ENCODE peak calls at places on chromosome 10, in nine cellular contexts. One of them, this sample, is unnamed.

GRCh38 chr10:77087406-77087805 is 550.2 kb downstream of the KCNMA1 start:
- DNase-seq in tibial nerve: no peak
- DNase-seq in uterus: no peak
- DNase-seq in sigmoid colon: no peak
- DNase-seq in breast epithelium: no peak
- DNase-seq in adrenal gland: no peak
- DNase-seq in A549: no peak
- DNase-seq in heart left ventricle: no peak
- DNase-seq in transverse colon: no peak
- DNase-seq in this sample: no peak

GRCh38 chr10:59657724-59658123 is 51.9 kb downstream of the SLC16A9 start:
- DNase-seq in tibial nerve: no peak
- DNase-seq in uterus: no peak
- DNase-seq in sigmoid colon: no peak
- DNase-seq in breast epithelium: no peak
- DNase-seq in adrenal gland: no peak
- DNase-seq in A549: no peak
- DNase-seq in heart left ventricle: no peak
- DNase-seq in transverse colon: no peak
- DNase-seq in this sample: no peak

GRCh38 chr10:84715911-84716310 is 387.5 kb downstream of the CCSER2 start:
- DNase-seq in tibial nerve: no peak
- DNase-seq in uterus: no peak
- DNase-seq in sigmoid colon: no peak
- DNase-seq in breast epithelium: no peak
- DNase-seq in adrenal gland: peak
- DNase-seq in A549: peak
- DNase-seq in heart left ventricle: no peak
- DNase-seq in transverse colon: peak
- DNase-seq in this sample: no peak

GRCh38 chr10:4100324-4100826 is 315.4 kb upstream of the KLF6 start:
- DNase-seq in tibial nerve: no peak
- DNase-seq in uterus: no peak
- DNase-seq in sigmoid colon: no peak
- DNase-seq in breast epithelium: no peak
- DNase-seq in adrenal gland: no peak
- DNase-seq in A549: no peak
- DNase-seq in heart left ventricle: no peak
- DNase-seq in transverse colon: no peak
- DNase-seq in this sample: no peak

GRCh38 chr10:98357208-98357836 is 57.7 kb downstream of the PYROXD2 start:
- DNase-seq in tibial nerve: no peak
- DNase-seq in uterus: no peak
- DNase-seq in sigmoid colon: no peak
- DNase-seq in breast epithelium: no peak
- DNase-seq in adrenal gland: no peak
- DNase-seq in A549: no peak
- DNase-seq in heart left ventricle: no peak
- DNase-seq in transverse colon: no peak
- DNase-seq in this sample: no peak

GRCh38 chr10:100338434-100339036 is 8.5 kb upstream of the SCD start:
- DNase-seq in tibial nerve: peak
- DNase-seq in uterus: peak
- DNase-seq in sigmoid colon: peak
- DNase-seq in breast epithelium: peak
- DNase-seq in adrenal gland: peak
- DNase-seq in A549: peak
- DNase-seq in heart left ventricle: peak
- DNase-seq in transverse colon: peak
- DNase-seq in this sample: no peak

GRCh38 chr10:121610798-121611325 is 12.6 kb upstream of the FGFR2 start:
- DNase-seq in tibial nerve: no peak
- DNase-seq in uterus: no peak
- DNase-seq in sigmoid colon: peak
- DNase-seq in breast epithelium: peak
- DNase-seq in adrenal gland: no peak
- DNase-seq in A549: no peak
- DNase-seq in heart left ventricle: no peak
- DNase-seq in transverse colon: no peak
- DNase-seq in this sample: no peak

GRCh38 chr10:124977161-124977560 is 35.2 kb downstream of the ZRANB1 start:
- DNase-seq in tibial nerve: no peak
- DNase-seq in uterus: no peak
- DNase-seq in sigmoid colon: no peak
- DNase-seq in breast epithelium: no peak
- DNase-seq in adrenal gland: no peak
- DNase-seq in A549: no peak
- DNase-seq in heart left ventricle: no peak
- DNase-seq in transverse colon: no peak
- DNase-seq in this sample: no peak

GRCh38 chr10:124462348-124462695 is 699 bp downstream of the LHPP start:
- DNase-seq in tibial nerve: no peak
- DNase-seq in uterus: no peak
- DNase-seq in sigmoid colon: no peak
- DNase-seq in breast epithelium: no peak
- DNase-seq in adrenal gland: no peak
- DNase-seq in A549: no peak
- DNase-seq in heart left ventricle: no peak
- DNase-seq in transverse colon: no peak
- DNase-seq in this sample: no peak

GRCh38 chr10:107814865-107815487 is 650.5 kb upstream of the SORCS1 start:
- DNase-seq in tibial nerve: peak
- DNase-seq in uterus: peak
- DNase-seq in sigmoid colon: peak
- DNase-seq in breast epithelium: no peak
- DNase-seq in adrenal gland: peak
- DNase-seq in A549: peak
- DNase-seq in heart left ventricle: no peak
- DNase-seq in transverse colon: peak
- DNase-seq in this sample: no peak

GRCh38 chr10:76150139-76150885 is 718.9 kb downstream of the LRMDA start:
- DNase-seq in tibial nerve: no peak
- DNase-seq in uterus: peak
- DNase-seq in sigmoid colon: no peak
- DNase-seq in breast epithelium: no peak
- DNase-seq in adrenal gland: no peak
- DNase-seq in A549: no peak
- DNase-seq in heart left ventricle: no peak
- DNase-seq in transverse colon: no peak
- DNase-seq in this sample: no peak

GRCh38 chr10:18367840-18368239 is 227.6 kb downstream of the CACNB2 start:
- DNase-seq in tibial nerve: no peak
- DNase-seq in uterus: no peak
- DNase-seq in sigmoid colon: no peak
- DNase-seq in breast epithelium: no peak
- DNase-seq in adrenal gland: no peak
- DNase-seq in A549: no peak
- DNase-seq in heart left ventricle: no peak
- DNase-seq in transverse colon: no peak
- DNase-seq in this sample: no peak

GRCh38 chr10:97097154-97097490 is 88.6 kb downstream of the SLIT1 start:
- DNase-seq in tibial nerve: no peak
- DNase-seq in uterus: no peak
- DNase-seq in sigmoid colon: no peak
- DNase-seq in breast epithelium: no peak
- DNase-seq in adrenal gland: no peak
- DNase-seq in A549: no peak
- DNase-seq in heart left ventricle: no peak
- DNase-seq in transverse colon: no peak
- DNase-seq in this sample: no peak
- H3K27ac ChIP-seq in tibial nerve: no peak
- H3K27ac ChIP-seq in uterus: no peak
- H3K27ac ChIP-seq in sigmoid colon: no peak
- H3K27ac ChIP-seq in breast epithelium: no peak
- H3K27ac ChIP-seq in adrenal gland: no peak
- H3K27ac ChIP-seq in A549: no peak
- H3K27ac ChIP-seq in heart left ventricle: no peak
- H3K27ac ChIP-seq in transverse colon: no peak
- H3K27ac ChIP-seq in this sample: no peak

DNA sequence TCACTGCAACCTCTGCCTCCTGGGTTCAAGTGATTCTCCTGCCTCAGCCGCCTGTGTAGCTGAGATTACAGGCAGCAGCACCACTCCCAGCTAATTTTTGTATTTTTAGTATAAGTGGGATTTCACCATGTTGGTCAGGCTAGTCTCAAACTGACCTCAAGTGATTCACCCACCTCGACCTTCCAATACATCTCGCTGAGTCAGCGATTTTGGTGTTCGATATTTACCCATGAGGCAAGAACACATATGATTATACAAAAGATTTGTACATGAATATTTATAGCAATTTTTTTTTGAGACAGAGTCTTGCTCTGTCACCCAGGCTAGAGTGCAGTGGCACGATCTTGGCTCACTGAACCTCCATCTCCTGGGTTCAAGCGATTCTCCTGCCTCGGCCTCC is 19.8 kb downstream of the PNLIP start:
- DNase-seq in tibial nerve: no peak
- DNase-seq in uterus: no peak
- DNase-seq in sigmoid colon: no peak
- DNase-seq in breast epithelium: no peak
- DNase-seq in adrenal gland: no peak
- DNase-seq in A549: no peak
- DNase-seq in heart left ventricle: no peak
- DNase-seq in transverse colon: no peak
- DNase-seq in this sample: no peak
- TF ChIP-seq POLR2A in tibial nerve: no peak
- TF ChIP-seq POLR2A in uterus: no peak
- TF ChIP-seq POLR2A in sigmoid colon: no peak
- TF ChIP-seq POLR2A in breast epithelium: no peak
- TF ChIP-seq POLR2A in adrenal gland: no peak
- TF ChIP-seq POLR2A in A549: no peak
- TF ChIP-seq POLR2A in heart left ventricle: no peak
- TF ChIP-seq POLR2A in transverse colon: no peak
- TF ChIP-seq POLR2A in this sample: no peak

GRCh38 chr10:63608511-63608910 is 87.3 kb downstream of the REEP3 start:
- DNase-seq in tibial nerve: no peak
- DNase-seq in uterus: no peak
- DNase-seq in sigmoid colon: no peak
- DNase-seq in breast epithelium: no peak
- DNase-seq in adrenal gland: no peak
- DNase-seq in A549: no peak
- DNase-seq in heart left ventricle: no peak
- DNase-seq in transverse colon: no peak
- DNase-seq in this sample: no peak

GRCh38 chr10:63618552-63618951 is 97.4 kb downstream of the REEP3 start:
- DNase-seq in tibial nerve: no peak
- DNase-seq in uterus: no peak
- DNase-seq in sigmoid colon: no peak
- DNase-seq in breast epithelium: no peak
- DNase-seq in adrenal gland: no peak
- DNase-seq in A549: no peak
- DNase-seq in heart left ventricle: no peak
- DNase-seq in transverse colon: no peak
- DNase-seq in this sample: no peak

GRCh38 chr10:63611078-63611477 is 89.9 kb downstream of the REEP3 start:
- DNase-seq in tibial nerve: no peak
- DNase-seq in uterus: no peak
- DNase-seq in sigmoid colon: no peak
- DNase-seq in breast epithelium: no peak
- DNase-seq in adrenal gland: no peak
- DNase-seq in A549: no peak
- DNase-seq in heart left ventricle: no peak
- DNase-seq in transverse colon: no peak
- DNase-seq in this sample: no peak

GRCh38 chr10:63614371-63614891 is 93.2 kb downstream of the REEP3 start:
- DNase-seq in tibial nerve: no peak
- DNase-seq in uterus: no peak
- DNase-seq in sigmoid colon: no peak
- DNase-seq in breast epithelium: no peak
- DNase-seq in adrenal gland: no peak
- DNase-seq in A549: no peak
- DNase-seq in heart left ventricle: no peak
- DNase-seq in transverse colon: no peak
- DNase-seq in this sample: no peak
- H3K4me3 ChIP-seq in tibial nerve: no peak
- H3K4me3 ChIP-seq in uterus: no peak
- H3K4me3 ChIP-seq in sigmoid colon: no peak
- H3K4me3 ChIP-seq in breast epithelium: no peak
- H3K4me3 ChIP-seq in adrenal gland: no peak
- H3K4me3 ChIP-seq in A549: no peak
- H3K4me3 ChIP-seq in heart left ventricle: no peak
- H3K4me3 ChIP-seq in transverse colon: no peak
- H3K4me3 ChIP-seq in this sample: no peak

GRCh38 chr10:12061124-12061523 is 7.6 kb upstream of the DHTKD1 start:
- DNase-seq in tibial nerve: no peak
- DNase-seq in uterus: no peak
- DNase-seq in sigmoid colon: no peak
- DNase-seq in breast epithelium: no peak
- DNase-seq in adrenal gland: no peak
- DNase-seq in A549: no peak
- DNase-seq in heart left ventricle: no peak
- DNase-seq in transverse colon: no peak
- DNase-seq in this sample: no peak

GRCh38 chr10:12051241-12051640 is 8.6 kb upstream of the UPF2 start:
- DNase-seq in tibial nerve: no peak
- DNase-seq in uterus: no peak
- DNase-seq in sigmoid colon: no peak
- DNase-seq in breast epithelium: no peak
- DNase-seq in adrenal gland: no peak
- DNase-seq in A549: no peak
- DNase-seq in heart left ventricle: no peak
- DNase-seq in transverse colon: no peak
- DNase-seq in this sample: no peak

GRCh38 chr10:12055722-12056121 is 13.0 kb upstream of the DHTKD1 start:
- DNase-seq in tibial nerve: no peak
- DNase-seq in uterus: no peak
- DNase-seq in sigmoid colon: no peak
- DNase-seq in breast epithelium: no peak
- DNase-seq in adrenal gland: no peak
- DNase-seq in A549: no peak
- DNase-seq in heart left ventricle: no peak
- DNase-seq in transverse colon: no peak
- DNase-seq in this sample: no peak

GRCh38 chr10:12056758-12057157 is 12.0 kb upstream of the DHTKD1 start:
- DNase-seq in tibial nerve: no peak
- DNase-seq in uterus: no peak
- DNase-seq in sigmoid colon: no peak
- DNase-seq in breast epithelium: no peak
- DNase-seq in adrenal gland: peak
- DNase-seq in A549: no peak
- DNase-seq in heart left ventricle: no peak
- DNase-seq in transverse colon: no peak
- DNase-seq in this sample: no peak
- H3K27ac ChIP-seq in tibial nerve: no peak
- H3K27ac ChIP-seq in uterus: no peak
- H3K27ac ChIP-seq in sigmoid colon: no peak
- H3K27ac ChIP-seq in breast epithelium: no peak
- H3K27ac ChIP-seq in adrenal gland: no peak
- H3K27ac ChIP-seq in A549: no peak
- H3K27ac ChIP-seq in heart left ventricle: no peak
- H3K27ac ChIP-seq in transverse colon: no peak
- H3K27ac ChIP-seq in this sample: no peak

This sample was measured in esophagus muscularis mucosa.